ENCODE peak calls at places on chromosome 14, in four cellular contexts. G is left ventricle myocardium inferior; C is SW 1271; E is stimulated activated CD4-positive, alpha-beta T cell treated with anti-CD3 and anti-CD28 coated beads, TNF-alpha, amount 100 ng/mL, for 24 hours. H is an unnamed sample.

GRCh38 chr14:100609331-100609870 is 22.2 kb upstream of the BEGAIN start:
- DNase-seq in G (no peak), C (no peak), E (no peak), H (no peak)

GRCh38 chr14:56333361-56334279 is 215.4 kb downstream of the PELI2 start:
- DNase-seq in G (no peak), C (peak), E (no peak), H (no peak)

GRCh38 chr14:105119410-105120025 is 49.1 kb downstream of the JAG2 start:
- DNase-seq in G (no peak), C (no peak), E (no peak), H (no peak)

GRCh38 chr14:60974070-60974469 is 6.8 kb downstream of the TRMT5 start:
- DNase-seq in G (no peak), C (no peak), E (no peak), H (no peak)

GRCh38 chr14:86015916-86016315 is 486.0 kb downstream of the FLRT2 start:
- DNase-seq in G (no peak), C (no peak), E (no peak), H (no peak)

GRCh38 chr14:91114079-91115065 is 499 bp downstream of the DGLUCY start:
- DNase-seq in G (no peak), C (peak), E (peak), H (peak)

GRCh38 chr14:25150401-25150800 is 100.5 kb upstream of the STXBP6 start:
- DNase-seq in G (no peak), C (no peak), E (no peak), H (no peak)

GRCh38 chr14:24190416-24190815 is 1.8 kb upstream of the IPO4 start:
- DNase-seq in G (no peak), C (no peak), E (no peak), H (no peak)

GRCh38 chr14:38297681-38298080 is 41.8 kb upstream of the CLEC14A start:
- DNase-seq in G (no peak), C (no peak), E (no peak), H (no peak)

GRCh38 chr14:29868000-29868399 is 59.6 kb downstream of the PRKD1 start:
- DNase-seq in G (no peak), C (no peak), E (no peak), H (no peak)

GRCh38 chr14:87491816-87492215 is 501.2 kb downstream of the GALC start:
- DNase-seq in G (no peak), C (no peak), E (no peak), H (no peak)

GRCh38 chr14:71642715-71643114 is 289.5 kb upstream of the RGS6 start:
- DNase-seq in G (no peak), C (no peak), E (no peak), H (no peak)

GRCh38 chr14:75301666-75302325 is 23.2 kb downstream of the FOS start:
- DNase-seq in G (peak), C (no peak), E (no peak), H (no peak)

GRCh38 chr14:62844546-62844945 is 200.7 kb downstream of the KCNH5 start:
- DNase-seq in G (no peak), C (no peak), E (no peak), H (no peak)

GRCh38 chr14:102931580-102932285 is 9.3 kb downstream of the AMN start:
- DNase-seq in G (no peak), C (no peak), E (no peak), H (no peak)